ENCODE peak calls at places on chromosomes 12 and 14, in six cellular contexts. E is amniotic stem cell; F is head of caudate nucleus; A is CD8-positive, alpha-beta T cell; M is DMS153; I is A549. J is an unnamed sample.

GRCh38 chr14:64728106-64728505 is 23.9 kb downstream of the PLEKHG3 start:
- DNase-seq in I (no peak), A (no peak), E (no peak), M (no peak), F (no peak), J (no peak)

GRCh38 chr12:50200507-50201273 is 33.5 kb upstream of the CERS5 start:
- DNase-seq in A (no peak), F (no peak), I (no peak), E (no peak), M (no peak), J (peak; percentile 61)

GRCh38 chr12:7369274-7369729 is 65.4 kb downstream of the ACSM4 start:
- DNase-seq in M (peak; percentile 8), E (no peak), A (no peak), I (no peak), F (no peak), J (no peak)

GRCh38 chr14:99318091-99318958 is 46.3 kb upstream of the BCL11B start:
- DNase-seq in E (no peak), I (peak; percentile 26), F (no peak), A (no peak), M (no peak), J (no peak)

GRCh38 chr14:63438065-63438757 is 105.0 kb downstream of the PPP2R5E start:
- DNase-seq in I (peak; percentile 81), E (peak; percentile 64), M (no peak), F (peak; percentile 17), A (no peak), J (peak; percentile 94)

GRCh38 chr12:96427269-96427729 is 27.1 kb upstream of the CDK17 start:
- DNase-seq in M (no peak), F (peak; percentile 44), E (peak; percentile 98), I (peak; percentile 83), A (no peak), J (peak; percentile 100)

GRCh38 chr12:53231859-53232640 is at the start of gene RARG:
- DNase-seq in I (peak; percentile 76), F (no peak), E (peak; percentile 63), M (no peak), A (peak; percentile 73), J (no peak)

GRCh38 chr12:116556964-116557706 is 2.0 kb upstream of the MAP1LC3B2 start:
- DNase-seq in I (no peak), E (no peak), M (no peak), A (no peak), F (no peak), J (no peak)

GRCh38 chr14:26598672-26599131 is 869 bp upstream of the NOVA1 start:
- DNase-seq in M (no peak), F (peak; percentile 44), E (no peak), A (no peak), I (peak; percentile 10), J (no peak)

GRCh38 chr14:59482471-59483331 is 1.5 kb downstream of the L3HYPDH start:
- DNase-seq in F (peak; percentile 19), I (peak; percentile 83), A (no peak), M (peak; percentile 1), E (peak; percentile 81), J (peak; percentile 88)

GRCh38 chr14:80535171-80535570 is 323.9 kb upstream of the DIO2 start:
- DNase-seq in F (no peak), A (no peak), M (no peak), E (no peak), I (no peak), J (no peak)

GRCh38 chr14:54650331-54651017 is 83.5 kb downstream of the SAMD4A start:
- DNase-seq in E (no peak), I (peak; percentile 38), M (no peak), F (peak; percentile 41), A (no peak), J (peak; percentile 77)

GRCh38 chr12:39413836-39414771 is 28.8 kb downstream of the KIF21A start:
- DNase-seq in F (no peak), E (no peak), M (no peak), A (no peak), I (no peak), J (no peak)

GRCh38 chr12:41459815-41460214 is 271.7 kb downstream of the PDZRN4 start:
- DNase-seq in I (no peak), F (no peak), M (no peak), A (no peak), E (no peak), J (no peak)

GRCh38 chr12:38898001-38898684 is 7.2 kb downstream of the CPNE8 start:
- DNase-seq in I (no peak), A (no peak), M (no peak), F (no peak), E (no peak), J (no peak)

GRCh38 chr12:29131539-29131938 is 17.5 kb upstream of the FAR2 start:
- DNase-seq in I (no peak), F (no peak), E (no peak), M (no peak), A (no peak), J (peak; percentile 42)

GRCh38 chr14:52694761-52695480 is 437 bp downstream of the ERO1A start:
- DNase-seq in F (peak; percentile 33), A (peak; percentile 76), M (peak; percentile 21), E (peak; percentile 24), I (peak; percentile 45), J (peak; percentile 52)

GRCh38 chr12:106493531-106493930 is 89.3 kb upstream of the RFX4 start:
- DNase-seq in A (no peak), I (no peak), F (peak; percentile 67), E (no peak), M (no peak), J (no peak)

GRCh38 chr12:946212-946611 is 3.3 kb downstream of the RAD52 start:
- DNase-seq in A (no peak), F (no peak), E (no peak), M (no peak), I (no peak), J (no peak)

GRCh38 chr14:77097689-77098469 is at the start of gene CIPC:
- DNase-seq in M (peak; percentile 97), A (peak; percentile 99), E (peak; percentile 99), F (peak; percentile 100), I (peak; percentile 99), J (peak; percentile 99)

GRCh38 chr12:48954781-48955501 is 2.3 kb downstream of the ARF3 start:
- DNase-seq in F (no peak), E (no peak), A (no peak), I (no peak), M (no peak), J (no peak)

GRCh38 chr12:109292342-109292711 is 16.8 kb downstream of the FOXN4 start:
- DNase-seq in I (no peak), A (no peak), E (no peak), F (no peak), M (no peak), J (no peak)

GRCh38 chr14:93759781-93760307 is 28.4 kb downstream of the PRIMA1 start:
- DNase-seq in I (no peak), M (no peak), A (no peak), E (no peak), F (peak; percentile 71), J (no peak)

J was measured in astrocyte of the spinal cord.